ENCODE peak calls at places on chromosomes 11 and 22, in four cellular contexts. One of them, this sample, is unnamed. For H3K4me1, the result is how much of the 10 kb centered on the place peaks cover.

GRCh38 chr11:16788141-16789060 is 50.0 kb downstream of the C11orf58 start:
- DNase-seq in spleen: peak
- DNase-seq in fibroblast of lung: peak
- DNase-seq in left ventricle myocardium inferior: peak
- DNase-seq in this sample: peak

GRCh38 chr11:86592659-86593451 is 79.6 kb downstream of the ME3 start:
- DNase-seq in spleen: no peak
- DNase-seq in fibroblast of lung: peak
- DNase-seq in left ventricle myocardium inferior: no peak
- DNase-seq in this sample: peak

GRCh38 chr11:3158131-3158591 is 6.9 kb downstream of the OSBPL5 start:
- DNase-seq in spleen: peak
- DNase-seq in fibroblast of lung: no peak
- DNase-seq in left ventricle myocardium inferior: peak
- DNase-seq in this sample: no peak

GRCh38 chr11:134911514-134912180 is 499.6 kb upstream of the B3GAT1 start:
- DNase-seq in spleen: no peak
- DNase-seq in fibroblast of lung: no peak
- DNase-seq in left ventricle myocardium inferior: no peak
- DNase-seq in this sample: no peak

GRCh38 chr11:118907749-118908106 is 18.0 kb downstream of the BCL9L start:
- DNase-seq in spleen: no peak
- DNase-seq in fibroblast of lung: no peak
- DNase-seq in left ventricle myocardium inferior: no peak
- DNase-seq in this sample: no peak

GRCh38 chr11:71489311-71490043 is 36.5 kb downstream of the NADSYN1 start:
- DNase-seq in spleen: no peak
- DNase-seq in fibroblast of lung: peak
- DNase-seq in left ventricle myocardium inferior: no peak
- DNase-seq in this sample: no peak

GRCh38 chr22:48890693-48891554 is 936.7 kb downstream of the BRD1 start:
- DNase-seq in spleen: peak
- DNase-seq in fibroblast of lung: no peak
- DNase-seq in left ventricle myocardium inferior: peak
- DNase-seq in this sample: no peak

GRCh38 chr11:39374963-39375698 is 2084.3 kb downstream of the LRRC4C start:
- DNase-seq in spleen: no peak
- DNase-seq in fibroblast of lung: peak
- DNase-seq in left ventricle myocardium inferior: no peak
- DNase-seq in this sample: no peak

GRCh38 chr11:99973993-99974392 is 713.1 kb upstream of the ARHGAP42 start:
- DNase-seq in spleen: no peak
- DNase-seq in fibroblast of lung: no peak
- DNase-seq in left ventricle myocardium inferior: no peak
- DNase-seq in this sample: no peak

GRCh38 chr22:50262973-50263617 is 1.6 kb upstream of the MAPK12 start:
- DNase-seq in spleen: no peak
- DNase-seq in fibroblast of lung: no peak
- DNase-seq in left ventricle myocardium inferior: no peak
- DNase-seq in this sample: no peak

GRCh38 chr11:94546886-94547285 is 3.2 kb downstream of the FUT4 start:
- DNase-seq in spleen: no peak
- DNase-seq in fibroblast of lung: no peak
- DNase-seq in left ventricle myocardium inferior: no peak
- DNase-seq in this sample: no peak

GRCh38 chr11:77046060-77046501 is 11.9 kb downstream of the B3GNT6 start:
- DNase-seq in spleen: no peak
- DNase-seq in fibroblast of lung: no peak
- DNase-seq in left ventricle myocardium inferior: no peak
- DNase-seq in this sample: peak

GRCh38 chr11:3732671-3733070 is 61.5 kb upstream of the CHRNA10 start:
- DNase-seq in spleen: no peak
- DNase-seq in fibroblast of lung: no peak
- DNase-seq in left ventricle myocardium inferior: no peak
- DNase-seq in this sample: no peak

GRCh38 chr22:18032455-18033101 is 8.2 kb upstream of the MICAL3 start:
- DNase-seq in spleen: no peak
- DNase-seq in fibroblast of lung: peak
- DNase-seq in left ventricle myocardium inferior: no peak
- DNase-seq in this sample: no peak

GRCh38 chr11:1439341-1439740 is 47.2 kb downstream of the MOB2 start:
- DNase-seq in spleen: no peak
- DNase-seq in fibroblast of lung: no peak
- DNase-seq in left ventricle myocardium inferior: no peak
- DNase-seq in this sample: no peak

GRCh38 chr22:46031066-46031465 is 54.1 kb upstream of the WNT7B start:
- DNase-seq in spleen: peak
- DNase-seq in fibroblast of lung: no peak
- DNase-seq in left ventricle myocardium inferior: peak
- DNase-seq in this sample: no peak

GRCh38 chr11:72439455-72439854 is 5.1 kb upstream of the CLPB start:
- DNase-seq in spleen: no peak
- DNase-seq in fibroblast of lung: peak
- DNase-seq in left ventricle myocardium inferior: no peak
- DNase-seq in this sample: no peak

GRCh38 chr11:12164061-12165014 is 53.9 kb downstream of the MICAL2 start:
- DNase-seq in spleen: no peak
- DNase-seq in fibroblast of lung: peak
- DNase-seq in left ventricle myocardium inferior: no peak
- DNase-seq in this sample: peak

GRCh38 chr22:29664731-29665130 is 55.1 kb upstream of the CABP7 start:
- DNase-seq in spleen: no peak
- DNase-seq in fibroblast of lung: peak
- DNase-seq in left ventricle myocardium inferior: no peak
- DNase-seq in this sample: no peak

GRCh38 chr22:49667236-49667635 is 160.4 kb downstream of the BRD1 start:
- DNase-seq in spleen: peak
- DNase-seq in fibroblast of lung: no peak
- DNase-seq in left ventricle myocardium inferior: peak
- DNase-seq in this sample: no peak

GRCh38 chr11:76313271-76313670 is 67.7 kb downstream of the THAP12 start:
- DNase-seq in spleen: no peak
- DNase-seq in fibroblast of lung: no peak
- DNase-seq in left ventricle myocardium inferior: no peak
- DNase-seq in this sample: no peak

GRCh38 chr11:9574806-9575530 is 1.5 kb downstream of the WEE1 start:
- DNase-seq in spleen: no peak
- DNase-seq in fibroblast of lung: peak
- DNase-seq in left ventricle myocardium inferior: peak
- DNase-seq in this sample: peak

GRCh38 chr11:62539238-62539925 is 7.2 kb downstream of the AHNAK start:
- DNase-seq in spleen: no peak
- DNase-seq in fibroblast of lung: peak
- DNase-seq in left ventricle myocardium inferior: peak
- DNase-seq in this sample: no peak

GRCh38 chr11:77244277-77245014 is 57.0 kb downstream of the GDPD4 start:
- DNase-seq in spleen: no peak
- DNase-seq in fibroblast of lung: peak
- DNase-seq in left ventricle myocardium inferior: no peak
- DNase-seq in this sample: no peak

GRCh38 chr11:44456544-44457270 is 108.8 kb upstream of the CD82 start:
- DNase-seq in spleen: no peak
- DNase-seq in fibroblast of lung: no peak
- DNase-seq in left ventricle myocardium inferior: peak
- DNase-seq in this sample: no peak

GRCh38 chr11:11731311-11732083 is 109.7 kb upstream of the GALNT18 start:
- DNase-seq in spleen: no peak
- DNase-seq in fibroblast of lung: peak
- DNase-seq in left ventricle myocardium inferior: no peak
- DNase-seq in this sample: peak

GRCh38 chr11:75174781-75175370 is 24.0 kb downstream of the SLCO2B1 start:
- DNase-seq in spleen: no peak
- DNase-seq in fibroblast of lung: peak
- DNase-seq in left ventricle myocardium inferior: no peak
- DNase-seq in this sample: peak

GRCh38 chr11:7840580-7840979 is 43.8 kb upstream of the OR5P2 start:
- DNase-seq in spleen: no peak
- DNase-seq in fibroblast of lung: no peak
- DNase-seq in left ventricle myocardium inferior: no peak
- DNase-seq in this sample: no peak

GRCh38 chr11:129593098-129593497 is 217.4 kb downstream of the BARX2 start:
- DNase-seq in spleen: no peak
- DNase-seq in fibroblast of lung: no peak
- DNase-seq in left ventricle myocardium inferior: no peak
- DNase-seq in this sample: no peak

GRCh38 chr11:102279641-102280170 is 37.6 kb upstream of the BIRC3 start:
- DNase-seq in spleen: no peak
- DNase-seq in fibroblast of lung: peak
- DNase-seq in left ventricle myocardium inferior: no peak
- DNase-seq in this sample: peak

GRCh38 chr11:93540337-93540736 is 2.9 kb downstream of the SMCO4 start:
- DNase-seq in spleen: no peak
- DNase-seq in fibroblast of lung: no peak
- DNase-seq in left ventricle myocardium inferior: no peak
- DNase-seq in this sample: no peak

GRCh38 chr11:93536346-93536871 is 6.8 kb downstream of the SMCO4 start:
- DNase-seq in spleen: no peak
- DNase-seq in fibroblast of lung: no peak
- DNase-seq in left ventricle myocardium inferior: peak
- DNase-seq in this sample: no peak

GRCh38 chr11:93541154-93541553 is 2.0 kb downstream of the SMCO4 start:
- DNase-seq in spleen: no peak
- DNase-seq in fibroblast of lung: no peak
- DNase-seq in left ventricle myocardium inferior: no peak
- DNase-seq in this sample: no peak

GRCh38 chr11:93537767-93538261 is 5.4 kb downstream of the SMCO4 start:
- DNase-seq in spleen: peak
- DNase-seq in fibroblast of lung: peak
- DNase-seq in left ventricle myocardium inferior: no peak
- DNase-seq in this sample: no peak

DNA sequence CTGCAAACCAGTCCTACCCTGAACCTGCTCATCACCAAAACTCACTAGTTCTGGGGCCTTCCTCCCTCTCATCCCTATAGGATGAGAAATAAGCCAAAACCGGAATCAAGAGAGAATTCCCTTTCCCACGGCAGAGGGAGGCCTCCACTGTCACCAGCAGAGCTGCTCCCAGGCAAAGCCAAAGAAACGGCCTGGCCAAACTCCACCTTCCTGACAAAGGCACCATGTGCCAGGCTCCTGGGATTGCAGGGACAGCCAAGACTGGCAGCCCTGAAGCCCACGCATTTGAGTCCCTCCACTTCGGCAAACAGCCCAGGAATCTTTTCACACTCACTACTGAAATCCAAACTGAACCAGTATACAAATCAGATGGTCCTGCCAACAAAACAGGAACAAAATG is 6.2 kb downstream of the SMCO4 start:
- DNase-seq in spleen: no peak
- DNase-seq in fibroblast of lung: no peak
- DNase-seq in left ventricle myocardium inferior: peak
- DNase-seq in this sample: peak
- TF ChIP-seq CTCF in spleen: no peak
- TF ChIP-seq CTCF in fibroblast of lung: no peak
- TF ChIP-seq CTCF in left ventricle myocardium inferior: no peak
- TF ChIP-seq CTCF in this sample: no peak

GRCh38 chr11:121649798-121650197 is 197.0 kb upstream of the SORL1-AS1 start:
- DNase-seq in spleen: no peak
- DNase-seq in fibroblast of lung: no peak
- DNase-seq in left ventricle myocardium inferior: no peak
- DNase-seq in this sample: no peak
- H3K4me3 ChIP-seq in spleen: no peak
- H3K4me3 ChIP-seq in fibroblast of lung: no peak
- H3K4me3 ChIP-seq in left ventricle myocardium inferior: no peak
- H3K4me3 ChIP-seq in this sample: no peak

DNA sequence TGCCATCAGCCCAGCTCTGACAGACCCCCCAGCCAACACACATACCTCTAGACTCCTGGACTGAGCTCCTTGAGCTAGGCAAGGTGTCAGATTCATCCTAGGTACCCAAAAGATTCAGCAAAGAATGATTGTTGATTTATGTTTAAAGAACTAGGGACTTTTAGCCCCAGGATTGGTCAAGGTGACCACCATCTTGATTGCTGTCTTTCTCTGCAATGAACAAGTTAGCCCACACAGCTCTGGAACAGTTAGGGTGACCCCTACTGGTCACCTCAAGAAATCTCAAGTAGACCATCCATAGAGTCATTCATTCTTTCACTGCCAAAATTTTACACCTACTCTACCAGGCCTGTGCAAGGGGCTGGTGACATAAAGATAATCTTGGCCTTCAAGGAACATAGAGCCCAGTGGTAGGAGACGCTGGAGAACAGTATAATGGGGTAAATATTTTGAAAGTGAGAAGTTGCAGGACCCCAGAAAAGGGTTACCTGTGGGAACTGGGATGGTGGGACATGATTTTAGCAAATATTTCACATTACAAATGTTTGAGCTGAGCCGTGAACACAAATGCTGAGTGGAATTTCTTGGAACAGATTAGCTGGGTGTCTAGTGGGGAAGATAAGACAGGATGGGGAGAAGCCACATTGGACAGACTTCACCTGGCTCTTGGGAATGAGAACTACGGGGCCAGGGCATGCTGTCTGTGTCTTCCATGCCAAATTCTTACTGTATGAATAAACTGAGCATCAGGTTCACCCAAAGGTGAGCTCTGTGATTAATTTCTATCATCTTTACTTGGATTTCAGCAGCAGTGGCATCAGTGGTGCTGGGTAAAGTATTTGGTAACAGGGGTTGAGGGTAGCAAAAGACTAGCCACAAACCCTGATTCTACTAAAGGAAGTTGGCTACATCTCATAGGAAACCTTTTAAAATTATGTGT is 39.1 kb downstream of the IRAG1 start:
- DNase-seq in spleen: no peak
- DNase-seq in fibroblast of lung: peak
- DNase-seq in left ventricle myocardium inferior: no peak
- DNase-seq in this sample: no peak
- H3K4me1 ChIP-seq in spleen: half or more
- H3K4me1 ChIP-seq in fibroblast of lung: under half
- H3K4me1 ChIP-seq in left ventricle myocardium inferior: under half
- H3K4me1 ChIP-seq in this sample: half or more

GRCh38 chr22:19680911-19681862 is 33.1 kb upstream of the SEPTIN5 start:
- DNase-seq in spleen: no peak
- DNase-seq in fibroblast of lung: no peak
- DNase-seq in left ventricle myocardium inferior: no peak
- DNase-seq in this sample: no peak

GRCh38 chr22:19681863-19682245 is 32.4 kb upstream of the SEPTIN5 start:
- DNase-seq in spleen: no peak
- DNase-seq in fibroblast of lung: no peak
- DNase-seq in left ventricle myocardium inferior: no peak
- DNase-seq in this sample: no peak

GRCh38 chr22:19680287-19680881 is 33.9 kb upstream of the SEPTIN5 start:
- DNase-seq in spleen: no peak
- DNase-seq in fibroblast of lung: no peak
- DNase-seq in left ventricle myocardium inferior: no peak
- DNase-seq in this sample: no peak

GRCh38 chr22:19678949-19679348 is 35.4 kb upstream of the SEPTIN5 start:
- DNase-seq in spleen: no peak
- DNase-seq in fibroblast of lung: no peak
- DNase-seq in left ventricle myocardium inferior: no peak
- DNase-seq in this sample: no peak

GRCh38 chr22:19679476-19680099 is 34.7 kb upstream of the SEPTIN5 start:
- DNase-seq in spleen: peak
- DNase-seq in fibroblast of lung: no peak
- DNase-seq in left ventricle myocardium inferior: peak
- DNase-seq in this sample: peak
- TF ChIP-seq CTCF in spleen: peak
- TF ChIP-seq CTCF in fibroblast of lung: peak
- TF ChIP-seq CTCF in left ventricle myocardium inferior: peak
- TF ChIP-seq CTCF in this sample: peak